ENCODE peak calls at places on chromosomes 5 and 9, in ten cellular contexts. I is cardiac muscle cell; K is kidney; H is AG04450; J is gastrocnemius medialis; U is CD8-positive, alpha-beta T cell; E is neural progenitor cell; L is brain microvascular endothelial cell; M is GM23338; P is uterus. B is an unnamed sample.

GRCh38 chr9:113525831-113526230 is 62.3 kb downstream of the RGS3 start:
- DNase-seq in U (no peak), L (no peak), M (no peak), I (no peak), E (peak; percentile 62), J (no peak), H (no peak), P (no peak), K (no peak), B (no peak)

GRCh38 chr9:81225586-81225985 is 463.8 kb downstream of the TLE1 start:
- DNase-seq in U (no peak), K (no peak), P (no peak), E (no peak), I (no peak), L (no peak), J (no peak), H (no peak), M (no peak), B (no peak)

GRCh38 chr9:137371521-137371941 is 51.4 kb downstream of the EXD3 start:
- DNase-seq in E (no peak), M (no peak), P (no peak), L (no peak), K (peak; percentile 64), I (no peak), U (no peak), J (no peak), H (no peak), B (no peak)

GRCh38 chr9:100375677-100376076 is 22.9 kb upstream of the TEX10 start:
- DNase-seq in L (no peak), E (no peak), P (no peak), J (no peak), H (no peak), K (no peak), U (no peak), I (no peak), M (peak; percentile 15), B (no peak)

GRCh38 chr5:143403607-143404415 is at the start of gene NR3C1:
- DNase-seq in M (peak; percentile 66), E (peak; percentile 71), I (peak; percentile 93), K (peak; percentile 96), J (peak; percentile 88), L (peak; percentile 72), P (peak; percentile 87), H (peak; percentile 44), U (peak; percentile 93), B (peak; percentile 91)

GRCh38 chr5:57313716-57314115 is 139.9 kb downstream of the GPBP1 start:
- DNase-seq in J (no peak), P (no peak), I (no peak), K (no peak), E (no peak), L (no peak), H (no peak), U (no peak), M (no peak), B (no peak)

GRCh38 chr5:59840200-59840601 is 53.3 kb downstream of the PDE4D start:
- DNase-seq in I (peak; percentile 45), U (no peak), K (no peak), M (no peak), E (no peak), J (no peak), P (no peak), H (no peak), L (peak; percentile 91), B (no peak)

GRCh38 chr5:59020611-59021285 is 437.9 kb downstream of the RAB3C start:
- DNase-seq in I (no peak), P (no peak), U (no peak), E (no peak), M (peak; percentile 35), L (no peak), H (no peak), K (no peak), J (no peak), B (no peak)

GRCh38 chr9:3760031-3760430 is 234.2 kb upstream of the RFX3 start:
- DNase-seq in E (peak; percentile 61), J (no peak), I (no peak), K (no peak), M (peak; percentile 21), U (no peak), P (no peak), H (no peak), L (peak; percentile 14), B (no peak)

GRCh38 chr5:24789631-24790354 is 145.0 kb upstream of the CDH10 start:
- DNase-seq in H (no peak), E (no peak), L (no peak), U (no peak), M (no peak), K (no peak), J (no peak), I (no peak), P (no peak), B (no peak)

GRCh38 chr5:179267671-179268071 is 77.6 kb downstream of the ADAMTS2 start:
- DNase-seq in E (no peak), U (no peak), I (no peak), J (no peak), M (no peak), L (no peak), K (no peak), P (no peak), H (no peak), B (peak; percentile 72)

GRCh38 chr5:82560966-82561365 is 282.8 kb upstream of the RPS23 start:
- DNase-seq in U (no peak), L (no peak), P (no peak), M (no peak), I (no peak), H (no peak), E (no peak), J (no peak), K (no peak), B (no peak)

GRCh38 chr9:13975628-13976250 is 338.2 kb downstream of the NFIB start:
- DNase-seq in P (no peak), J (no peak), U (no peak), H (no peak), L (no peak), M (no peak), K (no peak), I (no peak), E (no peak), B (no peak)

GRCh38 chr5:124718376-124718775 is 28.1 kb downstream of the ZNF608 start:
- DNase-seq in M (no peak), U (no peak), K (no peak), L (no peak), I (no peak), J (no peak), H (no peak), P (no peak), E (no peak), B (no peak)

GRCh38 chr9:137759649-137760321 is 117.8 kb upstream of the CACNA1B start:
- DNase-seq in L (no peak), H (no peak), I (no peak), J (no peak), U (no peak), E (peak; percentile 86), K (peak; percentile 57), P (no peak), M (peak; percentile 53), B (no peak)

GRCh38 chr5:76521240-76521758 is 101.9 kb downstream of the F2RL2 start:
- DNase-seq in M (no peak), L (peak; percentile 17), J (no peak), H (no peak), K (no peak), I (peak; percentile 57), P (no peak), U (no peak), E (no peak), B (no peak)

GRCh38 chr9:22005700-22006605 is 3.2 kb downstream of the CDKN2B start:
- DNase-seq in M (peak; percentile 69), L (no peak), U (peak; percentile 47), P (no peak), J (no peak), I (peak; percentile 43), K (no peak), E (peak; percentile 52), H (no peak), B (no peak)

GRCh38 chr9:123338710-123339665 is 17.0 kb upstream of the CRB2 start:
- DNase-seq in J (no peak), M (no peak), P (no peak), L (peak; percentile 79), I (peak; percentile 52), K (no peak), H (no peak), U (peak; percentile 72), E (no peak), B (no peak)

GRCh38 chr9:82957526-82958379 is 105.2 kb downstream of the RASEF start:
- DNase-seq in P (no peak), U (no peak), J (no peak), I (no peak), H (no peak), M (no peak), E (peak; percentile 29), K (no peak), L (no peak), B (no peak)

GRCh38 chr9:82961504-82962125 is 101.3 kb downstream of the RASEF start:
- DNase-seq in E (peak; percentile 94), K (peak; percentile 72), J (peak; percentile 53), M (peak; percentile 95), I (peak; percentile 83), P (peak; percentile 52), U (no peak), H (peak; percentile 41), L (peak; percentile 76), B (no peak)
- H3K27ac ChIP-seq in E (no peak overlapping the region), K (no peak overlapping the region), J (no peak overlapping the region), M (no peak overlapping the region), I (no peak overlapping the region), P (no peak overlapping the region), U (no peak overlapping the region), H (no peak overlapping the region), L (no peak overlapping the region), B (no peak overlapping the region)

GRCh38 chr9:127768666-127769065 is 9.8 kb downstream of the SH2D3C start:
- DNase-seq in J (no peak), K (no peak), P (no peak), L (no peak), U (no peak), H (no peak), M (no peak), E (no peak), I (no peak), B (no peak)
- H3K4me3 ChIP-seq in J (no peak overlapping the region), K (peak overlapping the region; percentile 29), P (no peak overlapping the region), L (no peak overlapping the region), U (no peak overlapping the region), H (no peak overlapping the region), M (no peak overlapping the region), E (no peak overlapping the region), I (no peak overlapping the region), B (peak overlapping the region; percentile 41)

GRCh38 chr5:157870837-157871834 is 12.2 kb upstream of the CLINT1 start:
- DNase-seq in I (peak; percentile 69), L (peak; percentile 68), H (no peak), M (no peak), U (no peak), P (no peak), E (no peak), J (no peak), K (no peak), B (no peak)
- TF ChIP-seq CTCF in I (peak; percentile 5), L (peak; percentile 36), H (peak; percentile 14), M (no peak), U (no peak), P (no peak), E (no peak), J (no peak), K (no peak), B (no peak)

DNA sequence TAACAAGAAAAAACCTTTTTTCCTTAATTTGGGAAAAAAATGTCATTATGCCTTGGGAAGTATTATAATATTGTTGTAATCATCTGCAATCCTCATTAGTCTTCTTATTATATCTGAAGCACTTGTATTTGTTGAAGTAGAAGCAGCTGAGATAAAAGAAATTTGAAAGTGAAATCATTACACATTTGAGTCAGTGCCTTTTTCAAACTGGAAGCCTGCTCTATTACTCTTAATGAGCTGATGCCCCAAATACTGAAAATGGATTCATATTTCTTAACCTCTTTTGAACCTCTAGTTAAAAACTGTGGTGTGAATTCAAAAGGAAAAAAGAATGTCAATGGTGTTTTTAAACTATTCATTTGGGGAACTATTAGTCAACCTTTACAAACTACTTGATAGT is 1027.7 kb downstream of the NR2F1-AS1 start:
- DNase-seq in I (peak; percentile 20), U (no peak), E (no peak), K (no peak), J (no peak), L (no peak), P (no peak), M (no peak), H (no peak), B (no peak)
- H3K27ac ChIP-seq in I (no peak overlapping the region), U (no peak overlapping the region), E (no peak overlapping the region), K (no peak overlapping the region), J (no peak overlapping the region), L (peak overlapping the region; percentile 99), P (no peak overlapping the region), M (no peak overlapping the region), H (no peak overlapping the region), B (no peak overlapping the region)

B was measured in coronary artery.